ENCODE peak calls at places on chromosomes 16 and 17, in nine cellular contexts. H is cardiac fibroblast, K is BJ, U is sigmoid colon, O is prostate gland, G is uterus, Q is left ventricle myocardium inferior, Y is tibial nerve, R is fibroblast of pulmonary artery. L is an unnamed sample.
A peak's percentile ranks its signal among the peaks of the same experiment; 100 is the strongest.

GRCh38 chr17:73156166-73156840 is 8.5 kb upstream of the SSTR2 start:
- DNase-seq in Y (peak; percentile 56), H (peak; percentile 69), K (no peak), R (peak; percentile 71), O (peak; percentile 33), U (peak; percentile 70), Q (peak; percentile 71), G (peak; percentile 29), L (peak; percentile 76)

GRCh38 chr17:39701784-39702422 is 2.0 kb downstream of the ERBB2 start:
- DNase-seq in R (no peak), U (no peak), G (no peak), Q (no peak), Y (no peak), K (no peak), O (no peak), H (no peak), L (no peak)

GRCh38 chr17:58822148-58823050 is 66.7 kb downstream of the PPM1E start:
- DNase-seq in Y (no peak), O (no peak), R (peak; percentile 14), G (no peak), Q (no peak), H (peak; percentile 13), K (no peak), U (no peak), L (no peak)

GRCh38 chr17:38967290-38967738 is at the start of gene FBXO47:
- DNase-seq in G (peak; percentile 96), O (peak; percentile 87), H (peak; percentile 94), R (peak; percentile 86), U (peak; percentile 97), K (peak; percentile 58), Q (peak; percentile 94), Y (peak; percentile 92), L (peak; percentile 64)

GRCh38 chr17:18026408-18026776 is 12.6 kb downstream of the ATPAF2 start:
- DNase-seq in Y (no peak), O (no peak), U (no peak), K (no peak), R (peak; percentile 81), G (no peak), H (peak; percentile 71), Q (peak; percentile 56), L (no peak)

GRCh38 chr17:6914711-6915110 is 81.1 kb upstream of the ALOX12 start:
- DNase-seq in Y (no peak), H (peak; percentile 62), R (no peak), G (no peak), U (no peak), Q (no peak), O (no peak), K (no peak), L (no peak)

GRCh38 chr16:70701596-70701995 is 15.7 kb upstream of the MTSS2 start:
- DNase-seq in H (no peak), O (no peak), K (no peak), G (no peak), Q (no peak), R (no peak), U (no peak), Y (no peak), L (no peak)

GRCh38 chr16:24988137-24988535 is 27.0 kb downstream of the ARHGAP17 start:
- DNase-seq in Q (no peak), K (no peak), G (no peak), H (peak; percentile 72), O (no peak), R (peak; percentile 62), U (no peak), Y (no peak), L (no peak)

GRCh38 chr16:27407158-27407557 is 5.2 kb downstream of the IL21R start:
- DNase-seq in O (no peak), H (no peak), Y (no peak), U (no peak), K (no peak), Q (no peak), R (no peak), G (no peak), L (no peak)

GRCh38 chr17:28811594-28812135 is 30.9 kb downstream of the FAM222B start:
- DNase-seq in U (peak; percentile 17), Y (no peak), K (no peak), O (peak; percentile 7), H (peak; percentile 30), G (no peak), R (peak; percentile 34), Q (no peak), L (peak; percentile 23)

GRCh38 chr17:72077326-72077960 is 43.4 kb upstream of the SOX9 start:
- DNase-seq in Q (no peak), Y (no peak), U (no peak), O (no peak), K (no peak), G (no peak), H (no peak), R (no peak), L (no peak)

GRCh38 chr17:72071330-72071729 is 49.5 kb upstream of the SOX9 start:
- DNase-seq in G (no peak), H (no peak), K (no peak), O (no peak), R (no peak), Y (no peak), U (no peak), Q (no peak), L (no peak)

GRCh38 chr17:72076678-72077030 is 44.2 kb upstream of the SOX9 start:
- DNase-seq in Y (no peak), Q (no peak), H (no peak), G (no peak), O (no peak), K (no peak), R (no peak), U (no peak), L (no peak)

GRCh38 chr17:72079700-72080099 is 41.1 kb upstream of the SOX9 start:
- DNase-seq in K (no peak), H (peak; percentile 2), Q (no peak), R (no peak), G (no peak), O (peak; percentile 26), U (no peak), Y (no peak), L (no peak)

DNA sequence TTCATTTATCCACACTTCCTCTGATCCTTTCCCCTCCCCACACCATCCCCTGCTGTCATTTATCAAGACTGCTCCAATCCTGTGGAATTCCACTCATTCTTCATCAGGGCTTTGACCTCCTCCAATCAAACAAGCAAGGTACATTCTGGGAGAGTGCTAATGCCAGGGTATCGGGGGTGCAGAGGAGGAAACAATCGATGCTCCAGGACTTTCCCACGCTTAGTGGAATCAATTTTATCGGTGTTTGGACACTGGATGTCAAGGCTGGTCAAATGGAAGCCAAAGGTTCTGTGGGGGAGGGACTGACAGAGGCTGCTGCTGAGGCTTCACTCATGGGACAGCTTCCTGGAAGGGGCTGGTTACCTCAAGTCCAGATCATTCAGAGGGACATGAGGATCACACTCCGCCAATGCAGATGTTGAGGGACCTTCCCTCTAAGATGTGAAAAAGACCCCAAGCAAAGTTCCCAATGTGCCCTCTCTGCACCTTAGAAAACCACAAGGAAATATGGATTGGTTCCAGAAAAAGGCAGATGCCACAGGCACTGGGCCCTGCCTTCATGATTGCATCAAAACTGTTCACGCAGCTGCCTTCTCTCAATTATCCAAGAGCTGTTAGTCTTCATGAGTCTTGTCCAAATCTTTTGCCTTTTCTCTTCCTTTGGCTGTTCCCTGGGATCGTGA is 44.7 kb upstream of the SOX9 start:
- DNase-seq in R (no peak), Y (no peak), K (no peak), O (no peak), Q (no peak), U (no peak), G (no peak), H (no peak), L (no peak)
- TF ChIP-seq CTCF in R (no peak), Y (no peak), K (no peak), O (no peak), Q (no peak), U (no peak), G (no peak), H (no peak), L (no peak)

DNA sequence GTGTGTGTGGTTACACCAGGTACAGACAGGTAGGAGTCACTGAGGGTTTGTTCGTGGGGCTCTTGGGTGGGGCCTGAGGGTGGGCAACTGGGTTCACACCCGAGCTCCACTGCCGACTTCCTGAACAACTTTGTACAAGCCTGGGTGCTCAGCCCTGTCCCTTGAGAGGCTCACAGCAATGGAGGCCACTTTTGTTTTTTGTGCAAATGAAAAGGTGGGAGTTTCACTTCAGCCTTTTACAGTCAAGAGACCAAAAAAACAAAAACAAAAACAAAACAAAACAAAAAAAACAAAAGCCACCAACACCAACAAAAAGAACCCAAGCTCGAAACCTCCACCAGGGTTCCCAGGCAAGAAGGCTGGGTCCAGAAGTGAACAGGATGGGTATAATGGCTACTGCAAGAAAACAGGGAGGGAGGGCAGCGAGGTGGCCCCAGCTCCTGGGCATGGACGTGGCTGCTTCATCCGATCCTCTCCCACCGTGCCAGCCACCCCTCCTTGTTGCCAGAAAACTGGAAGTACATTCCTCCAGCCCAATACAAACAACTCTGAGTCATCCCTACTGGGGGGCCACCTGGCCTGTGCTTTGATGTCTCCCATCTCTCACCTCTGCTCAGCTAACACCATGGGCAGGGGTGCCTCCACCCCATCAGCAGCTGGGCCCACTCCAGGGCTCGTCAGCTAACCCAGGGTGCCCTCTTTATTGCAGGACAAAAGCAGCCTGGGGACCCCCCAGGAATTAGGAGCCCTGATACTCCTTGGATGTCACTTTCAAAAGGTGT is 2.1 kb downstream of the RHBDF2 start:
- DNase-seq in O (no peak), R (no peak), K (no peak), H (no peak), Y (no peak), G (no peak), U (no peak), Q (no peak), L (peak; percentile 53)
- TF ChIP-seq CTCF in O (no peak), R (no peak), K (no peak), H (no peak), Y (no peak), G (no peak), U (no peak), Q (no peak), L (no peak)

GRCh38 chr16:275041-275621 is 613 bp downstream of the RGS11 start:
- DNase-seq in K (no peak), U (no peak), Y (no peak), Q (no peak), H (no peak), O (no peak), R (no peak), G (no peak), L (peak; percentile 64)
- TF ChIP-seq CTCF in K (no peak), U (no peak), Y (no peak), Q (no peak), H (no peak), O (no peak), R (no peak), G (no peak), L (no peak)

GRCh38 chr16:58847902-58848661 is 114.0 kb upstream of the GOT2 start:
- DNase-seq in O (no peak), H (no peak), R (no peak), U (no peak), Q (no peak), G (no peak), K (peak; percentile 15), Y (no peak), L (no peak)

GRCh38 chr16:58848662-58849002 is 114.5 kb upstream of the GOT2 start:
- DNase-seq in K (no peak), Y (no peak), O (no peak), H (no peak), R (no peak), G (no peak), Q (no peak), U (no peak), L (no peak)

GRCh38 chr16:58842156-58842555 is 108.0 kb upstream of the GOT2 start:
- DNase-seq in Q (no peak), H (no peak), Y (no peak), U (no peak), O (no peak), R (no peak), K (no peak), G (no peak), L (no peak)

GRCh38 chr16:58842746-58843145 is 108.6 kb upstream of the GOT2 start:
- DNase-seq in G (no peak), H (no peak), Q (no peak), Y (no peak), K (no peak), O (no peak), U (no peak), R (no peak), L (no peak)

GRCh38 chr16:58843675-58844074 is 109.6 kb upstream of the GOT2 start:
- DNase-seq in K (no peak), R (peak; percentile 36), O (no peak), U (no peak), G (no peak), Y (no peak), Q (no peak), H (peak; percentile 33), L (peak; percentile 64)
- TF ChIP-seq CTCF in K (peak; percentile 34), R (no peak), O (no peak), U (peak; percentile 13), G (peak; percentile 27), Y (no peak), Q (peak; percentile 18), H (no peak), L (peak; percentile 45)